ENCODE peak calls at places on chromosomes 5 and 9, in four cellular contexts. D is mucosa of descending colon; B is GM23248; X is CD4-positive, alpha-beta memory T cell. S is an unnamed sample.

GRCh38 chr5:112226215-112226614 is 192.9 kb downstream of the EPB41L4A start:
- DNase-seq in D (no peak), B (no peak), X (no peak), S (no peak)

GRCh38 chr9:127233582-127234350 is 30.8 kb upstream of the GARNL3 start:
- DNase-seq in D (no peak), B (peak; percentile 21), X (no peak), S (no peak)

GRCh38 chr5:84487963-84488362 is 103.3 kb upstream of the EDIL3 start:
- DNase-seq in D (no peak), B (peak; percentile 47), X (no peak), S (no peak)

GRCh38 chr5:150109921-150110320 is 23.6 kb upstream of the CSF1R start:
- DNase-seq in D (no peak), B (no peak), X (no peak), S (no peak)

GRCh38 chr9:114223564-114224246 is 68.4 kb downstream of the COL27A1 start:
- DNase-seq in D (no peak), B (peak; percentile 80), X (no peak), S (no peak)

GRCh38 chr9:104991144-104991953 is 63.4 kb upstream of the ABCA1 start:
- DNase-seq in D (peak; percentile 89), B (peak; percentile 94), X (peak; percentile 88), S (peak; percentile 94)

GRCh38 chr9:555493-555892 is 286.0 kb upstream of the DMRT1 start:
- DNase-seq in D (no peak), B (no peak), X (no peak), S (no peak)

GRCh38 chr9:8802242-8802641 is 1002.7 kb upstream of the DMAC1 start:
- DNase-seq in D (peak; percentile 43), B (no peak), X (no peak), S (no peak)

GRCh38 chr5:53110156-53110555 is 599 bp upstream of the MOCS2 start:
- DNase-seq in D (peak; percentile 35), B (no peak), X (no peak), S (no peak)

GRCh38 chr9:134994926-134995791 is 77.4 kb upstream of the FCN1 start:
- DNase-seq in D (no peak), B (peak; percentile 7), X (no peak), S (no peak)

GRCh38 chr5:36502608-36503007 is 103.8 kb upstream of the SLC1A3 start:
- DNase-seq in D (no peak), B (peak; percentile 88), X (no peak), S (no peak)

GRCh38 chr9:93949073-93949693 is 6.0 kb downstream of the BARX1 start:
- DNase-seq in D (no peak), B (no peak), X (no peak), S (no peak)

GRCh38 chr5:93675458-93676450 is 65.6 kb downstream of the POU5F2 start:
- DNase-seq in D (no peak), B (no peak), X (no peak), S (no peak)

GRCh38 chr5:172118891-172119290 is 69.1 kb downstream of the STK10 start:
- DNase-seq in D (no peak), B (no peak), X (no peak), S (no peak)

GRCh38 chr5:168076561-168076991 is 214.9 kb upstream of the WWC1 start:
- DNase-seq in D (peak; percentile 45), B (peak; percentile 70), X (no peak), S (peak; percentile 53)

GRCh38 chr5:169527863-169528262 is 55.7 kb upstream of the SPDL1 start:
- DNase-seq in D (no peak), B (peak; percentile 68), X (no peak), S (no peak)

GRCh38 chr5:155794801-155795200 is 532.2 kb upstream of the SGCD start:
- DNase-seq in D (no peak), B (peak; percentile 12), X (no peak), S (no peak)

GRCh38 chr9:121706149-121706548 is 54.7 kb downstream of the DAB2IP start:
- DNase-seq in D (no peak), B (no peak), X (no peak), S (no peak)

GRCh38 chr9:96079816-96080215 is 204.3 kb downstream of the ERCC6L2 start:
- DNase-seq in D (no peak), B (no peak), X (no peak), S (no peak)

GRCh38 chr9:107638496-107638895 is 148.9 kb upstream of the KLF4 start:
- DNase-seq in D (no peak), B (peak; percentile 37), X (no peak), S (no peak)

GRCh38 chr9:125968975-125969374 is 221.8 kb downstream of the PBX3 start:
- DNase-seq in D (no peak), B (no peak), X (no peak), S (no peak)

GRCh38 chr5:110339399-110339798 is 387.1 kb downstream of the TMEM232 start:
- DNase-seq in D (no peak), B (no peak), X (no peak), S (no peak)

GRCh38 chr5:155290937-155291336 is 277.4 kb downstream of the KIF4B start:
- DNase-seq in D (no peak), B (no peak), X (no peak), S (no peak)

GRCh38 chr5:159405611-159406031 is 75.3 kb upstream of the IL12B start:
- DNase-seq in D (no peak), B (no peak), X (no peak), S (no peak)

GRCh38 chr5:132470596-132470995 is 20.0 kb downstream of the IRF1 start:
- DNase-seq in D (no peak), B (no peak), X (no peak), S (no peak)

GRCh38 chr9:111783857-111784256 is 10.9 kb downstream of the SHOC1 start:
- DNase-seq in D (no peak), B (no peak), X (no peak), S (no peak)

GRCh38 chr9:129383415-129384088 is 205.5 kb upstream of the IER5L start:
- DNase-seq in D (peak; percentile 85), B (peak; percentile 85), X (peak; percentile 84), S (peak; percentile 90)

GRCh38 chr9:40884072-40884901 is 244.2 kb downstream of the FOXD4L6 start:
- DNase-seq in D (no peak), B (no peak), X (no peak), S (peak; percentile 45)
- H3K9me3 ChIP-seq in D (peaks cover 100% of the 10 kb centered on the region), B (peaks cover 4% of the 10 kb centered on the region), X (peaks cover 25% of the 10 kb centered on the region), S (peaks cover 100% of the 10 kb centered on the region)

DNA sequence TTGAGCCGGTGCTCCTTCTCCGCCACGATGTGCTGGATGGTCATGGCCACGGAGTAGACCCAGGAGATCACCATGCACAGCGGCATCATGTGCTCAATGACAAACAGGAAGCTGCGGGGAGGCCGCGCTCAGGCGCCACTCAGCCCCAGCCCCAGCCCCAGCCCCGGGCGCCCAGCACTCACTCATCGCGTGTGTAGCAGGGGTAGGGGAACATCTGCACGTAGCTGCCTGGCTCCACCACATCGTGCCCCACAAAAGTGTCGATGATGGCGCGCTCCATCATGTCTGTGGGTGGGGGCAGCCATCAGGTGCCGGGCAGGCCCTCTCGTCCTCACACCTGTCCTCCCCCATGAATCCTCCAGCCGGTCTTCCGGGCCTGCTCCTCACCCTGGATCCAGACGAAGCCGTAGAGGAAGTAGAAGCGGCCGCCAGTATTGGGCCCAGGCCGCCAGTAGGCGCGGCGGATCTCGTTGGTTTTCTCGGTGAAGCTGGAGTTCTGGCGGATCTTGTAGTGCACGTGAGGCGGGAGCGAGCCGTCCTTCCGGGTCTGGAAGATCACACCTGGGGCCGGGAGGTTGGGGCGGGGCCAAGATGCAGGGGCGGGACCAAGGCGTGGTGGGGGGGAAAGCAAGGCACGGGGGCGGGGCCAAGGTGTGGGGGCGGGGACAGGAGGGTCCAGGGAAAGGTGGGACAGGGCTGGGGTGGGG is 10.1 kb downstream of the ABCA2 start:
- DNase-seq in D (no peak), B (no peak), X (no peak), S (no peak)
- H3K9me3 ChIP-seq in D (no peaks in the 10 kb centered on the region), B (no peaks in the 10 kb centered on the region), X (no peaks in the 10 kb centered on the region), S (no peaks in the 10 kb centered on the region)

DNA sequence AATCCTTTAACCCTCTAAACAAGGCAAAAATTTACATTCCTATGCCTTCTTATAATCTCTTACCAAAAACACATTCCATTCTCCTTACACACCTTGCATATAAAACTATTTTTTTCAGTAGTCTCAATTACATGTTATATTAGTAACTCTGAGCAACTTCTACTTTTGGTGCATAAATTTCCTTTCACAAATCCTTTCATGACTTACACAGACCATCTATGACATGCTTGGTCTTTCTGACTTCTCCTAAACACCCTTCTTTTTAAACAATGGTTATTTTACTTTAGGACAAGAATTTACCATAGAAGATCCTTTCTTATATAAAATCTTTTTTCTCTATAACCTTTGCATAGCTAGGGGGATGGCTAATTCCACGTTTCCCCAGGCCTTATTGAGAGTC is 208.0 kb upstream of the ARRDC3 start:
- DNase-seq in D (no peak), B (no peak), X (no peak), S (no peak)
- H3K9me3 ChIP-seq in D (peaks cover 41% of the 10 kb centered on the region), B (peaks cover 5% of the 10 kb centered on the region), X (no peaks in the 10 kb centered on the region), S (no peaks in the 10 kb centered on the region)

DNA sequence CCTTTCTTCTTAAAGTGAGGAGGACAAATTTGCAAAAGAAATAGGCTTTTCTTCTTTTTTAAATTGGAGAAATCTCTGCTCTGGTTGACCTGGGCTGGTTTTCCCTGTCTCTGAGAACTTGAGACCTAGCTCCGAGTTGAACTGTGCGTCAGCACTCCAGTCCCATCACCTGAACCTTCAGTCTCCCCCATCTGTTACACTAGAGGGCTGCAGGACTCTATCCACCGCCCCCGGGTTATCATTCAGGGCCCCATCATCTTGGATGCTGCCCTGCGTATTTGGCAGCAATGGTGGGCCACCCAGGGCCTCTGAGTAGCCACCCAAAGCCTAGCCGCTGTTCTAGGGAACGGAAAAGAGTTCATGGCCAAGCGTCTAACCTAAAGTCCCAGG is 2.5 kb downstream of the FOXE1 start:
- DNase-seq in D (no peak), B (no peak), X (no peak), S (no peak)
- H3K9me3 ChIP-seq in D (no peaks in the 10 kb centered on the region), B (no peaks in the 10 kb centered on the region), X (no peaks in the 10 kb centered on the region), S (no peaks in the 10 kb centered on the region)

GRCh38 chr5:42109006-42109572 is 184.0 kb downstream of the FBXO4 start:
- DNase-seq in D (no peak), B (no peak), X (no peak), S (no peak)

DNA sequence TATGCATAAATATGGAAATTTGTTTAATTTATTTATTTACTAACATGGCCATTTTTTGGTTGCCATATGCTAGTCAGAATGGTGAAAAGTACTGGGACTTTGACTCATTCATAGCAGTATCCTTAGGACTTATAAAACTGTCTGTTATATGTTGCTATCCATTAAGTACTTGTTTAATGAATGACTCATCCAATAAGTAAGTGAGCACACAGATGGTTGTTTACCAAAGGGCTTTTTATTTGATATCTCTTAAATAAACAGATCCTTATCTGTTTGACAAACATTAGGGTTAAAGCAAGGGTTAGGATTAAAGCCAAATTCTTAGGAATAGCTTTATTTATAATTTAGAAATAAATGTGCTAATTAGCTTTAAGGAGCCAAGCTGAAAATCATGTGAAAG is 183.4 kb downstream of the FBXO4 start:
- DNase-seq in D (no peak), B (no peak), X (no peak), S (no peak)
- H3K9me3 ChIP-seq in D (peaks cover 16% of the 10 kb centered on the region), B (no peaks in the 10 kb centered on the region), X (no peaks in the 10 kb centered on the region), S (no peaks in the 10 kb centered on the region)

DNA sequence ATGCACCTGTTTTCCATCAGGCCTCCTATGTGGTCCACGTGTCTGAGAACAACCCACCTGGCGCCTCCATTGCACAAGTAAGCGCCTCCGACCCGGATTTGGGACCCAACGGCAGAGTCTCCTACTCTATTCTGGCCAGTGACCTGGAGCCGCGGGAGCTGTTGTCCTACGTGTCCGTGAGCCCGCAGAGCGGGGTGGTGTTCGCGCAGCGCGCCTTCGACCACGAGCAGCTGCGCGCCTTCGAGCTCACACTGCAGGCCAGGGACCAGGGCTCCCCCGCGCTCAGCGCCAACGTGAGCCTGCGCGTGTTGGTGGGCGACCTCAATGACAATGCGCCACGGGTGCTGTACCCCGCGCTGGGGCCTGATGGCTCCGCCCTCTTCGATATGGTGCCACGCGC is 1.7 kb downstream of the PCDHGB1 start:
- DNase-seq in D (no peak), B (no peak), X (no peak), S (no peak)
- H3K9me3 ChIP-seq in D (peaks cover 46% of the 10 kb centered on the region), B (no peaks in the 10 kb centered on the region), X (peaks cover under 1% of the 10 kb centered on the region), S (peaks cover 57% of the 10 kb centered on the region)